ENCODE peak calls at places on chromosome 4, in four cellular contexts. P is GM12878, M is SK-N-SH, S is K562. D is an unnamed sample.

GRCh38 chr4:137597751-137598493 is 65.6 kb upstream of the PCDH18 start:
- DNase-seq in P (no peak), S (no peak), M (no peak), D (no peak)

GRCh38 chr4:123846627-123847026 is 450.0 kb downstream of the SPRY1 start:
- DNase-seq in S (no peak), M (no peak), P (no peak), D (no peak)

GRCh38 chr4:113659127-113659526 is 102.4 kb downstream of the CAMK2D start:
- DNase-seq in S (no peak), M (no peak), P (no peak), D (no peak)

GRCh38 chr4:154018659-154019058 is 229.8 kb upstream of the SFRP2 start:
- DNase-seq in P (no peak), M (peak), S (no peak), D (peak)

GRCh38 chr4:97720869-97721432 is 422.3 kb downstream of the STPG2 start:
- DNase-seq in P (no peak), S (no peak), M (peak), D (no peak)

GRCh38 chr4:110586137-110586850 is 36.6 kb downstream of the PITX2 start:
- DNase-seq in M (peak), S (no peak), P (no peak), D (no peak)

GRCh38 chr4:11669156-11669555 is 240.5 kb upstream of the HS3ST1 start:
- DNase-seq in M (no peak), S (no peak), P (no peak), D (no peak)

GRCh38 chr4:40197879-40198689 is 1.3 kb downstream of the RHOH start:
- DNase-seq in S (peak), P (no peak), M (no peak), D (no peak)

GRCh38 chr4:3192188-3192587 is 56.8 kb upstream of the MSANTD1 start:
- DNase-seq in P (no peak), S (no peak), M (no peak), D (no peak)

DNA sequence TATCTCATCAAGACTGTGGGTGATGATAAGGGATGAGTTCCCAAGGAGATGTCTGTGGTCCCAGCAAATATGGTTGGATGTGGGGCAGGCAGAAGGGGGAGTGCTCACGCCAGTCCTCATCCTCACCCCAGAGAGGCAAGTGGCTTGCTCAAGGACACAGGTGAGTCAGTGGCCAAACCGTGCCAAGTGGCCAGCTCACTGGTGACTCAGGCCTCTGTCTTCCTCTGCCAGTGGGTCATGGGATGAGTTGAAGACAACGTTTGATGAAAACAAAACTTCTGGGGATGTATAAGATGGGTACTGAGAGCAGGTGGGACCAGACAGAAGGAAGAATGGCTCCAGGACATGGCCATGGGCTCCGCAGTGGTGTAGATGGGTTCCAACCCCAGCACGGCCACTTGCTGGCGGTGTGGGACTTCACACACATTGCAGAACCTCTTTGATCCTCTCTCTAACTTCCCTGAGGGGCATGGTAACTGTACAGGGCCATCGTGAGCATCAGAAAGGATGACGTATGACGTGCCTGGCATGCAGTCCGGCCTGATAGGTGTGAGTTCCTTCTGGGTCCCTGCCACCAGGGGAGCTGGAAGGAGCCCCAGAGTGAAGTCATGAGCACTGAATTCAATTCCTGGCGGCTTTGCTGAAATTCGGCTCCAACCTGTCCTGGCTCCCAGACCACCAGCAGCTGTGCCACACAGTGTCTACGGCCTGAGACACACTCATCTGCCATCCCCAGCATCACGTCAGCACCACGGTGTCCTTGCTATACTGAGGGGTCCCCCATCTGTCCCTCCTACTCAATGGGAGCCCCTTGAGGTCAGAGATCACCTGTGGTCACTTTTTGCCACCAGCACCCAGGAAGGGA is 41.3 kb upstream of the GPR78 start:
- DNase-seq in M (no peak), P (no peak), S (no peak), D (no peak)
- TF ChIP-seq USF1 in M (no peak), P (no peak), S (no peak), D (no peak)

DNA sequence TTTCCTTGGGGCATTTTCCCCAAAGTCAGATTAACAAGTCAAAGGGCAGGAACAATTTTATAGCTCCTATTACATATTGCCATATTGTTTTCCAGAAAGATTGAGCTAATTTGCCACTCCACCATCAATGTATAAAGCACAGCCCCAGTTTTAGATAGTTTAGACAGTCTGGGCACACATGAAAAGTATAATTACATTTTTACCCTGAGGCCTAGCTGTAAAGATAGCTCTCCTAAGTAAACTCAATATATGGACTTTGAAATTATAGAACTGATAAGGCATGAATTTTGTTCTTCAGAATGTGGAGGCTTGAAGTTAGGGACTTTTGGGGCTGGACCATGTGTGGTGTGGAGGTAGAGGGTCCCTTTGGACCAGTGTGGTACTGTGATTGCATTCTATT is 166.0 kb downstream of the FHIP1A start:
- DNase-seq in P (no peak), M (no peak), S (no peak), D (no peak)
- TF ChIP-seq USF1 in P (no peak), M (no peak), S (no peak), D (no peak)

DNA sequence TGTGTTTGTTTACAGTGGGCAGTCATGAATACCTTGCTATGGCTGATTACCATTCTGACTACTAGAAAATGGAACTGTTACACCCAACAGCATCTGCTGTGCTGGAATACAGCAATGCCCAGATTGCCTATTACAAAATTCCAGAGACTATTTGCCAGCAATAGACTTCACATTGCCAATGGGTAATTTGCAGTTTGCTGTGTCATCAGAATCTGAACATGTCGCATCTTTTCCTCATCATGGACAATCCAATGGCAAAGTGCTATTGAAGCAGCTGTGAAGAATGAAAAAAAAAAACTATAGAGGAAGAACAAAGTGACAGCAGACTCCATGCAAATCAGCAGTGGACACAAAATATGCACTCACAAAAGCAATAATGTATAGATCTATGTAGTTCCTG is 356.5 kb downstream of the CXXC4 start:
- DNase-seq in P (no peak), S (no peak), M (no peak), D (no peak)
- TF ChIP-seq USF1 in P (no peak), S (no peak), M (no peak), D (no peak)

GRCh38 chr4:78168029-78168428 is 110.9 kb downstream of the FRAS1 start:
- DNase-seq in P (no peak), M (no peak), S (no peak), D (no peak)

GRCh38 chr4:78167510-78167909 is 110.4 kb downstream of the FRAS1 start:
- DNase-seq in M (no peak), S (no peak), P (no peak), D (no peak)

GRCh38 chr4:78165758-78166157 is 108.6 kb downstream of the FRAS1 start:
- DNase-seq in P (no peak), S (no peak), M (no peak), D (no peak)

GRCh38 chr4:78169728-78170127 is 112.6 kb downstream of the FRAS1 start:
- DNase-seq in S (no peak), M (no peak), P (no peak), D (no peak)

GRCh38 chr4:78166582-78166981 is 109.5 kb downstream of the FRAS1 start:
- DNase-seq in P (no peak), S (no peak), M (no peak), D (no peak)
- TF ChIP-seq USF1 in P (no peak), S (no peak), M (no peak), D (no peak)

GRCh38 chr4:83771113-83771705 is 235.3 kb downstream of the GPAT3 start:
- DNase-seq in P (no peak), M (peak), S (peak), D (peak)
- TF ChIP-seq USF1 in P (no peak), M (no peak), S (no peak), D (no peak)

DNA sequence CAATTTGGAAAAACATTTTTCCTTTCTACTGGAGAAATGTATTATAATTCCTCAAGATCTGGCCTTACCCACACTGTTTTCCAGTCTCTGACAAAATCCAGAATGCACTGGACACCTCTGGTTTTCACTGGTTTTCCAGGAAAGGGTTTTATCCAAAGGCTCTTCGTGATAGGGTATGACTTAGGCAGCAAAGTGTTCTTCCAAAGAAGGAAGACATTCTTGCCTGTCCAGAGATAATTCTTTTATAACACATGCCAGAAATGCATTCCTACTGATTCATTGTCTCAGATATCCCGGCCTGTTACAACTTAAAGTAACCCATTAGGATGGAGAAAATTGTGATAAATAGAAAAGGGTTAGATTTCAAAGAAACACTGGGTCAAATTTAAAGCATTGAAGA is 2343.1 kb downstream of the PCDH7 start:
- DNase-seq in M (no peak), S (no peak), P (no peak), D (no peak)
- TF ChIP-seq USF1 in M (no peak), S (no peak), P (no peak), D (no peak)

GRCh38 chr4:96149911-96150310 is 310.0 kb downstream of the PDHA2 start:
- DNase-seq in M (no peak), P (no peak), S (no peak), D (no peak)
- TF ChIP-seq USF1 in M (no peak), P (no peak), S (no peak), D (no peak)

D was measured in WTC11.